ENCODE peak calls at places on chromosomes 7 and 10, in four cellular contexts. D is K562, Z is GM12878, S is HepG2. O is an unnamed sample.
A peak's percentile ranks its signal among the peaks of the same experiment; 100 is the strongest.

GRCh38 chr7:43583424-43584199 is 704 bp downstream of the STK17A start:
- DNase-seq in S (peak; percentile 25), D (no peak), Z (no peak), O (peak; percentile 71)

GRCh38 chr10:58631715-58632114 is 119.0 kb downstream of the BICC1 start:
- DNase-seq in D (no peak), Z (no peak), S (no peak), O (no peak)

GRCh38 chr10:75959209-75959608 is 527.8 kb downstream of the LRMDA start:
- DNase-seq in S (peak; percentile 54), D (no peak), Z (no peak), O (no peak)

GRCh38 chr7:150686030-150686626 is 622 bp downstream of the GIMAP2 start:
- DNase-seq in S (no peak), D (no peak), Z (no peak), O (peak; percentile 63)

GRCh38 chr10:71970331-71970730 is 6.1 kb downstream of the CHST3 start:
- DNase-seq in Z (no peak), S (no peak), D (peak; percentile 70), O (no peak)

GRCh38 chr10:110490640-110491039 is 7.1 kb upstream of the DUSP5 start:
- DNase-seq in D (no peak), S (no peak), Z (no peak), O (no peak)

GRCh38 chr7:87474533-87475358 is 734 bp downstream of the ABCB4 start:
- DNase-seq in D (no peak), S (no peak), Z (peak; percentile 96), O (peak; percentile 46)

GRCh38 chr10:110725809-110726641 is 81.9 kb downstream of the RBM20 start:
- DNase-seq in D (no peak), Z (no peak), S (no peak), O (no peak)

GRCh38 chr7:100176096-100176835 is 915 bp downstream of the GPC2 start:
- DNase-seq in S (no peak), D (no peak), Z (no peak), O (no peak)

GRCh38 chr7:131747625-131748024 is 191.2 kb upstream of the PODXL start:
- DNase-seq in S (no peak), D (no peak), Z (no peak), O (peak; percentile 4)
- TF ChIP-seq MYC in S (no peak), D (no peak), Z (no peak), O (no peak)

GRCh38 chr7:18702071-18702829 is 206.7 kb downstream of the HDAC9 start:
- DNase-seq in D (no peak), Z (no peak), S (no peak), O (no peak)
- TF ChIP-seq POLR2AphosphoS5 in D (no peak), Z (no peak), S (no peak), O (no peak)

GRCh38 chr10:32095116-32095733 is 39.0 kb upstream of the KIF5B start:
- DNase-seq in Z (no peak), S (peak; percentile 86), D (no peak), O (no peak)
- TF ChIP-seq MYC in Z (no peak), S (no peak), D (no peak), O (no peak)

DNA sequence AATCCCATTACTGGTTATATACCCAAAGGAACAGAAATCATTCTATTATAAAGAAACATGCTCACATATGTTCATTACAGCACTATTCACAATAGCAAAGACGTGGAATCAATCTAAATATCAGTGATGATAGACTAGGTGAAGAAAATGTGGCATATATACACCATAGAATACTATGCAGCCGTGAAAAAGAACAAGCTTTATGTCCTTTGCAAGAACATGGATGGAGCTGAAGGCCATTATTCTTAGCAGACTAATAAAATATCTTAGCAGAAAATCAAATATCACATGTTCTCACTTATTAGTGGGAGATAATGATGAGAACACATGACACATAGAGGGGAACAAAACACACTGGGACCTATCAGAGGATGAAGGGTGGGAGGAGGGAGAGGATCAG is 38.8 kb downstream of the CAPZA2 start:
- DNase-seq in Z (no peak), S (no peak), D (no peak), O (no peak)
- TF ChIP-seq POLR2AphosphoS5 in Z (no peak), S (no peak), D (no peak), O (no peak)

DNA sequence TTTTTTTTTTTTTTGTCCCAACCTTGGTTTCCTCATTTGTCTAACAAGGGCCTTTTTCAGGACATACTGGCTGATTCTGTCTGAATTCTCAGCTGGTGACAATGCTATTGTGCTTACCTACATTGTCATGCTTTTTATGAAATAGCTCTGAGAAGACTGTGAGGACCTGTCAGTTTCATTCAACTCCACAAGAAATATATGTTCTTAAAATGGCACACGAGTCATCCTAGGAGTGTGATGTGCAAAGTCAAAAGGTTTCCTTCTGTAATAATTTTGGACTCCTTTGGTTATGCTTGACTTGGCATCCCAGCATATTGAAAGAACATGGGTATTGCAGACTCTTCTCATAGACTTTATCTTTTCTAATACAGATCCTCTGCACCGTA is 316.0 kb downstream of the GFRA1 start:
- DNase-seq in Z (no peak), S (no peak), D (no peak), O (no peak)
- TF ChIP-seq MYC in Z (no peak), S (no peak), D (no peak), O (no peak)

DNA sequence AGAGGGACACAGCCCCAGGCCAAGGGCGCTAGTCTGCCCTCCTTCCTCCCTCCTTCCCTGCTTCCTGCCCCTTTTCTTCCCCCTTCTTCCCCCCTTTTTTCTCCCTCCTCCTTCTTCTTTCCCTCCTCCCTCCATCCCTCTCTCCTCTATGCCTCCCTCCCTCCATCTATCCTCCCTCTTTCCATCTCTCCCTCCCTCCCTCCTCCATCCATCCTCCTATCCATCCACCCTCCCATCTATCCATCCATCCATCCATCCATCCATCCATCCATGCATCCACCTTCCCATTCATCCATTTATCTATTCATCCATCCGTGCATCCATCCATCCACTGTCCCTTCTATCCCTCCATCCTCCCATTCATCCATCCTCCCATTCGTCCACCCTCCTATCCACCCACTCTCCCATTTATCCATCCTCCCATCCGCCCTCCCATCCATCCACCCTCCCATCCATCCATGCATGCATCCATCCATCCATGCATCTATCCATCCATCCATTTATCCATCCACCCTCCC is 24.1 kb upstream of the PSMG3 start:
- DNase-seq in Z (no peak), D (no peak), S (no peak), O (no peak)
- TF ChIP-seq POLR2AphosphoS5 in Z (no peak), D (no peak), S (no peak), O (no peak)